ENCODE peak calls at places on chromosome 2, in six cellular contexts. H is endothelial cell of umbilical vein; D is naive thymus-derived CD4-positive, alpha-beta T cell; X is HCT116; Q is aorta; C is ascending aorta. K is an unnamed sample.
A peak's percentile ranks its signal among the peaks of the same experiment; 100 is the strongest.

GRCh38 chr2:209525336-209525735 is 101.5 kb downstream of the MAP2 start:
- DNase-seq in H (no peak), D (no peak), X (no peak), Q (no peak), C (no peak), K (no peak)

GRCh38 chr2:191552036-191552435 is 125.9 kb upstream of the NABP1 start:
- DNase-seq in H (peak; percentile 16), D (no peak), X (no peak), Q (no peak), C (no peak), K (no peak)

GRCh38 chr2:88210132-88211004 is 40.2 kb downstream of the THNSL2 start:
- DNase-seq in H (no peak), D (no peak), X (no peak), Q (no peak), C (no peak), K (no peak)

GRCh38 chr2:33373986-33374385 is 102.5 kb upstream of the RASGRP3 start:
- DNase-seq in H (no peak), D (no peak), X (no peak), Q (no peak), C (no peak), K (no peak)

GRCh38 chr2:72863046-72863445 is 24.2 kb upstream of the SPR start:
- DNase-seq in H (no peak), D (no peak), X (no peak), Q (no peak), C (no peak), K (no peak)

GRCh38 chr2:161681043-161681442 is 56.8 kb downstream of the SLC4A10 start:
- DNase-seq in H (peak; percentile 35), D (no peak), X (peak; percentile 57), Q (no peak), C (no peak), K (no peak)

GRCh38 chr2:6960659-6961058 is 43.4 kb downstream of the RNF144A start:
- DNase-seq in H (peak; percentile 78), D (no peak), X (no peak), Q (no peak), C (no peak), K (peak; percentile 23)

GRCh38 chr2:158457092-158457825 is 507 bp downstream of the PKP4 start:
- DNase-seq in H (no peak), D (peak; percentile 42), X (no peak), Q (peak; percentile 86), C (peak; percentile 72), K (peak; percentile 51)

GRCh38 chr2:138818479-138818878 is 38.3 kb upstream of the NXPH2 start:
- DNase-seq in H (no peak), D (no peak), X (no peak), Q (no peak), C (no peak), K (no peak)

GRCh38 chr2:174625031-174625430 is 27.4 kb upstream of the WIPF1 start:
- DNase-seq in H (no peak), D (no peak), X (no peak), Q (no peak), C (no peak), K (no peak)

GRCh38 chr2:188285049-188285448 is 6.6 kb upstream of the GULP1 start:
- DNase-seq in H (no peak), D (no peak), X (no peak), Q (no peak), C (no peak), K (no peak)

GRCh38 chr2:160742679-160743078 is 249.1 kb upstream of the RBMS1 start:
- DNase-seq in H (no peak), D (no peak), X (no peak), Q (no peak), C (no peak), K (no peak)

GRCh38 chr2:20093263-20094141 is 42.1 kb upstream of the LAPTM4A start:
- DNase-seq in H (peak; percentile 69), D (no peak), X (peak; percentile 48), Q (peak; percentile 72), C (no peak), K (peak; percentile 66)

GRCh38 chr2:225112362-225113111 is 70.3 kb upstream of the DOCK10 start:
- DNase-seq in H (no peak), D (no peak), X (no peak), Q (no peak), C (no peak), K (no peak)

GRCh38 chr2:122635649-122636496 is 880.4 kb downstream of the TSN start:
- DNase-seq in H (no peak), D (no peak), X (no peak), Q (no peak), C (no peak), K (no peak)

GRCh38 chr2:144495227-144495933 is 24.5 kb downstream of the ZEB2 start:
- DNase-seq in H (no peak), D (no peak), X (no peak), Q (no peak), C (no peak), K (no peak)

GRCh38 chr2:9897796-9898195 is 53.7 kb upstream of the GRHL1 start:
- DNase-seq in H (no peak), D (no peak), X (no peak), Q (no peak), C (no peak), K (no peak)

GRCh38 chr2:70957838-70958237 is 20.6 kb upstream of the ANKRD53 start:
- DNase-seq in H (no peak), D (no peak), X (no peak), Q (peak; percentile 22), C (peak; percentile 19), K (no peak)

GRCh38 chr2:204274991-204275390 is 270.3 kb upstream of the PARD3B start:
- DNase-seq in H (no peak), D (no peak), X (no peak), Q (no peak), C (no peak), K (no peak)

GRCh38 chr2:204272913-204273312 is 272.4 kb upstream of the PARD3B start:
- DNase-seq in H (no peak), D (no peak), X (no peak), Q (no peak), C (no peak), K (no peak)

GRCh38 chr2:204277226-204277625 is 268.0 kb upstream of the PARD3B start:
- DNase-seq in H (no peak), D (no peak), X (no peak), Q (no peak), C (no peak), K (no peak)

GRCh38 chr2:204272089-204272488 is 273.2 kb upstream of the PARD3B start:
- DNase-seq in H (no peak), D (no peak), X (no peak), Q (no peak), C (no peak), K (no peak)

DNA sequence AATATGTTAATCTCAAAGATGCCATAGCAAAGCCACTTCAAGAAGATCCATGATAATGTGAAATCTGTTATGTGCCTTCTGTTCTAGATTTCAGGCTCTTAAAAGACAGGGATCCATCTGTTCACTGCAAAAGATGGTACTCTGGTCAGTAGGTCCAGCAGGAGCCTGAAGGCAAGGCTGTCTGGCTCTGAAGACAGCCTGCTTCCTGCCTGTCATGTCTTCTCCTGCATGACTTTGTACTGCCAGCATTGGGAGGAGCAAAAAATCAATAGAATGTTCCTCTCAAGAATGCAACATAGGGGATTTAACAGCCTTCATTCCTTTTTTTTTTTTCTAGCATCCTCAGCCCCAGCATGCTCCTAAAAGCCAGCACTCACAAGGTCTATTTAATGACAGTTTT is 270.8 kb upstream of the PARD3B start:
- DNase-seq in H (no peak), D (no peak), X (no peak), Q (no peak), C (no peak), K (no peak)
- H3K27ac ChIP-seq in H (no peak overlapping the region), D (no peak overlapping the region), X (no peak overlapping the region), Q (no peak overlapping the region), C (no peak overlapping the region), K (no peak overlapping the region)

GRCh38 chr2:240819404-240820013 is 510 bp downstream of the KIF1A start:
- DNase-seq in H (no peak), D (no peak), X (no peak), Q (no peak), C (no peak), K (no peak)

GRCh38 chr2:240817496-240818292 is 2.3 kb downstream of the KIF1A start:
- DNase-seq in H (no peak), D (no peak), X (no peak), Q (peak; percentile 69), C (peak; percentile 58), K (no peak)

GRCh38 chr2:240820014-240820606 is at the start of gene KIF1A:
- DNase-seq in H (no peak), D (no peak), X (no peak), Q (no peak), C (peak; percentile 54), K (no peak)

GRCh38 chr2:240818293-240818542 is 1.8 kb downstream of the KIF1A start:
- DNase-seq in H (no peak), D (no peak), X (no peak), Q (no peak), C (peak; percentile 30), K (no peak)

GRCh38 chr2:240818543-240819403 is 1.2 kb downstream of the KIF1A start:
- DNase-seq in H (no peak), D (no peak), X (no peak), Q (no peak), C (peak; percentile 55), K (peak; percentile 9)
- H3K27ac ChIP-seq in H (no peak overlapping the region), D (no peak overlapping the region), X (no peak overlapping the region), Q (no peak overlapping the region), C (no peak overlapping the region), K (no peak overlapping the region)

DNA sequence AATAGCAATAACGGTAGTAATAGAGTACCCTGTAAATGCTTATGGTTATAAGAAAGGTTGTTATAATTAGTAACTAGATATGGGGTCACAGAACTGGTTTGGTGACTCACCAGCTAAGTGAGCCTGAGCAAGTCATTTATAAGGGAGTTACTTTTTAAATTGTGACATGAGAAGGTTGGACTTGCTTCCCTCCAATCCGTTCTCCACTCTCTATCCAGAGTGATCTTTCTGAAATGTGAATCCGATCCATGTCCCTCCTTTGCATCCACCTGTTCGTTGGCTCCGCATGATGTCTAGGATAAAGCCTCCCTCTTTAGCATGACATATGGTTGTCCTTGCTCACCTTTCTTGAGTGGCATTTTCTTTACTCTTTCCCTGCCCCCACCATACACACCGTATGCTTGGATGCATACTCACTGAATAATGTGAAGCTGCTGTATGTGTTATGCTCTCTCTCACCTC is 83.1 kb downstream of the CDC42EP3 start:
- DNase-seq in H (peak; percentile 20), D (no peak), X (peak; percentile 79), Q (no peak), C (no peak), K (no peak)
- H3K27ac ChIP-seq in H (no peak overlapping the region), D (no peak overlapping the region), X (peak overlapping the region; percentile 84), Q (no peak overlapping the region), C (no peak overlapping the region), K (no peak overlapping the region)

DNA sequence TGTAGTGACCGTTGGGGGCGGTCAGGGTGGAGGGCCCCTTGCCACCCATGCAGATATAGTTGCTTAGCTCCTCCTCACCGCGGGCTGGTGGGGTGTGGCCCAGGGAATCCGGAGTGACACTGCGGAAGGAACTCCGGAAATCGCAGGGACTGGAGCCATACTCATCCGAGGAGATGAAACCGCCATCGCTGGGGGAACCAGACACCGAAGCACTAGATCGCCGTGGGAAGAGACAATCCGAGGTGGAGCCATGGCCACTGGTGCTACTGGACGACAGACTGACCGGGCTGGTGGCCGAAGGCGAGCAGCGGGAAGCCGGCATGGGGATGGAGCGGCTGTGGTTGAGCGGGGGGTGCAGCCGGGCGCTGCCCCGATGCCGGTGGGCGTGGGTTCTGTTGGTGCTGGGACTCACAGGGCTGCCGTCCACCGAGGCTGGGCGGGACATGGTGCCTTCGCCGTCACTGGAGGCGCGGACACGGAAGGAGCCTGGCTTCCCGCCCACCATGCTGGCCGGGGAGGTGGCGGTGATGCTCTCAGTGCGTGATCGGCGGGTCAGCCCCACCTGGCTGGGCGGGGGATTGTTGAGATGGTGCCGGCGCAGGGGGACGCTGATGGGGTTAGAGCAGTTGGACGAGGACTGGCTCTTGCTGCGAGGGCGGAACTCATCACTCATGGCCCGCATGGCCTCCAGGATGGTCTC is 2.2 kb downstream of the IRS1 start:
- DNase-seq in H (no peak), D (no peak), X (no peak), Q (peak; percentile 77), C (peak; percentile 68), K (peak; percentile 77)
- H3K27ac ChIP-seq in H (no peak overlapping the region), D (no peak overlapping the region), X (peak overlapping the region; percentile 88), Q (no peak overlapping the region), C (peak overlapping the region; percentile 94), K (peak overlapping the region; percentile 96)